ENCODE peak calls at places on chromosomes 7 and 10, in four cellular contexts. One of them, this sample, is unnamed. For H3K4me1, the result is how much of the 10 kb centered on the place peaks cover.

GRCh38 chr7:135712182-135712782 is 15.7 kb downstream of the SLC13A4 start:
- DNase-seq in A549: no peak
- DNase-seq in IMR-90: no peak
- DNase-seq in GM23338: no peak
- DNase-seq in this sample: no peak

GRCh38 chr7:23181684-23182553 is at the start of gene NUP42:
- DNase-seq in A549: peak
- DNase-seq in IMR-90: peak
- DNase-seq in GM23338: peak
- DNase-seq in this sample: peak

GRCh38 chr7:107414198-107414597 is 55.7 kb upstream of the GPR22 start:
- DNase-seq in IMR-90: no peak
- DNase-seq in A549: no peak
- DNase-seq in GM23338: no peak
- DNase-seq in this sample: no peak

GRCh38 chr10:35910234-35910633 is 268.1 kb upstream of the FZD8 start:
- DNase-seq in A549: no peak
- DNase-seq in GM23338: no peak
- DNase-seq in IMR-90: peak
- DNase-seq in this sample: no peak

GRCh38 chr7:71511361-71511807 is 379.4 kb downstream of the GALNT17 start:
- DNase-seq in IMR-90: no peak
- DNase-seq in GM23338: peak
- DNase-seq in A549: no peak
- DNase-seq in this sample: no peak

GRCh38 chr7:148623586-148624282 is 33.2 kb downstream of the C7orf33 start:
- DNase-seq in IMR-90: peak
- DNase-seq in GM23338: no peak
- DNase-seq in A549: no peak
- DNase-seq in this sample: no peak

GRCh38 chr10:74189999-74190421 is 39.0 kb downstream of the ADK start:
- DNase-seq in IMR-90: peak
- DNase-seq in GM23338: no peak
- DNase-seq in A549: no peak
- DNase-seq in this sample: no peak

GRCh38 chr7:4712371-4713182 is 30.5 kb downstream of the FOXK1 start:
- DNase-seq in IMR-90: peak
- DNase-seq in A549: peak
- DNase-seq in GM23338: no peak
- DNase-seq in this sample: no peak

DNA sequence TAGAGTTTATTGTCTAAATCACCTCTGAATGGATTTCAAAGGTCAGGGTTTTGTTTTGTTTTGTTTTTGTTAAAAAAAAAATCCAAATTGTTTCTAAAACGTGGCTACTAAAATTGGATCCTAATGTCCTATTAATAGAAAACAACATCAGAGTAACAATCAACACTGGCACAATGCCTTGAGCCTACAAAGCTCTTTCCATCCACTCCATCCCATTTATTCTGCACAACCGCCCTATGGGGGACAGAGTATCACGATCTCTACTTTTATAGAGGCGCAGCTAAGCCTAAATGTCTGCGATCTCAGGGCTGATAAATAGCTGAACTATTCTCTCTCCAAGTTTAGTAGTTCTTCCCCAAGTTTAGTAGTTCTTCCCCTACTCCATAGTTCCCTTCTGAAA is 78.8 kb downstream of the FGFR2 start:
- DNase-seq in GM23338: no peak
- DNase-seq in IMR-90: no peak
- DNase-seq in A549: no peak
- DNase-seq in this sample: no peak
- H3K4me1 ChIP-seq in GM23338: under half
- H3K4me1 ChIP-seq in IMR-90: under half
- H3K4me1 ChIP-seq in A549: under half
- H3K4me1 ChIP-seq in this sample: under half

GRCh38 chr10:81309041-81309552 is 565.9 kb upstream of the NRG3 start:
- DNase-seq in IMR-90: no peak
- DNase-seq in GM23338: no peak
- DNase-seq in A549: no peak
- DNase-seq in this sample: no peak
- H3K27ac ChIP-seq in IMR-90: no peak
- H3K27ac ChIP-seq in GM23338: no peak
- H3K27ac ChIP-seq in A549: no peak
- H3K27ac ChIP-seq in this sample: no peak

DNA sequence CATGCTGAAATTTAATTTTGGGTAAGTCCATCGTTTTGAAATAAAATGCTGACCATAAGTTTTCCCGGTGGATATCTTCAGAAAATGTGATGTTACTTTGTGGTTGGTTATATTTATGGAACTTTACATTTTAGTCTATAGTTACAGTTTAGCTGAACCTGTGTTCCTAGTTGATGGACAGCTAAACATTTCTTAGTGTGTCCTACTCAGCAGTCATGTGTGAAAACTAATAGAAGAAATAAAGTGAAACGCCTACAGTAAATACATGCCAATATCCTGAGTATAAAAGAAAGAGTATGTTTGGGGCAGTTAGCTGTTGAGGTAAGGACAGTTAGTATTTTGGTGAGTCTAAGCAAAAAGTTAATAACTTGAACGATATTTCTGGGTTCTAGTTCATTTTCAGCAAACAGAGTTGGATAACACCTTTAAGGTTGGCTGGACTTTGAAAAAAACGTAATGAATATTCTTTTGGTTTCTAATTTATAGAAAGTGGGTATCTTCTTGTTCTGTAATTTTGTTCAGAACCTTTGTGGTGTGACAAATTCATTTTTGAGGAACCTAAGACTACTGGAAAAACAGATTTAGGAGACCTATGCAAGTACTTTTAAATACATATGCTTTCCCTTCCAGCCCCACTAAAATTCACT is 28.7 kb downstream of the LCOR start:
- DNase-seq in IMR-90: no peak
- DNase-seq in GM23338: no peak
- DNase-seq in A549: no peak
- DNase-seq in this sample: no peak
- TF ChIP-seq CTCF in IMR-90: no peak
- TF ChIP-seq CTCF in GM23338: no peak
- TF ChIP-seq CTCF in A549: no peak
- TF ChIP-seq CTCF in this sample: no peak

GRCh38 chr10:80186364-80187012 is 18.8 kb downstream of the ANXA11 start:
- DNase-seq in A549: no peak
- DNase-seq in IMR-90: no peak
- DNase-seq in GM23338: no peak
- DNase-seq in this sample: no peak

GRCh38 chr10:80188713-80189112 is 16.6 kb downstream of the ANXA11 start:
- DNase-seq in A549: no peak
- DNase-seq in IMR-90: no peak
- DNase-seq in GM23338: no peak
- DNase-seq in this sample: no peak

GRCh38 chr10:80185522-80186299 is 19.6 kb downstream of the ANXA11 start:
- DNase-seq in GM23338: no peak
- DNase-seq in IMR-90: no peak
- DNase-seq in A549: no peak
- DNase-seq in this sample: no peak

GRCh38 chr10:80187465-80188409 is 17.6 kb downstream of the ANXA11 start:
- DNase-seq in IMR-90: no peak
- DNase-seq in A549: no peak
- DNase-seq in GM23338: no peak
- DNase-seq in this sample: no peak

DNA sequence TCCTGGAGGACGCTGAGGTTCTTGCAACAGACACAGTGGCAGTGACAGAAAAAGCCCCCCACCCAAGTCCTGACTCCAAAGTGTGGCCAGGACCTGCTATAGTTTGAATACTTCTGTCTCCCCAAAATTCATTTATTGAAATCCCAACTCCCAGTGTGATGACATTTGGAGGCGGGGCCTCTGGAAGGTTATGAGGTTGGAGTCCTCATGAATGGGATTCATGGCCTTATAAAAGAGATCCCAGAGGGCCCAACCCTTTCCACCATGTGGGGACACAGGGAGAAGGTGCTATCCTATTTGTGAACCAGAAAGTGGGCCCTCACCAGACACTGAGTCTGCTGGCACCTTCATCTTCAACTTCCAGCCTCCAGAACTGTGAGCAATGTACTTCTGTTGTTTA is 18.3 kb downstream of the ANXA11 start:
- DNase-seq in IMR-90: no peak
- DNase-seq in A549: no peak
- DNase-seq in GM23338: no peak
- DNase-seq in this sample: no peak
- H3K4me1 ChIP-seq in IMR-90: under half
- H3K4me1 ChIP-seq in A549: under half
- H3K4me1 ChIP-seq in GM23338: under half
- H3K4me1 ChIP-seq in this sample: under half

GRCh38 chr10:50497758-50498157 is 126.0 kb downstream of the SGMS1 start:
- DNase-seq in A549: no peak
- DNase-seq in IMR-90: peak
- DNase-seq in GM23338: no peak
- DNase-seq in this sample: no peak
- H3K27ac ChIP-seq in A549: no peak
- H3K27ac ChIP-seq in IMR-90: peak
- H3K27ac ChIP-seq in GM23338: no peak
- H3K27ac ChIP-seq in this sample: peak

DNA sequence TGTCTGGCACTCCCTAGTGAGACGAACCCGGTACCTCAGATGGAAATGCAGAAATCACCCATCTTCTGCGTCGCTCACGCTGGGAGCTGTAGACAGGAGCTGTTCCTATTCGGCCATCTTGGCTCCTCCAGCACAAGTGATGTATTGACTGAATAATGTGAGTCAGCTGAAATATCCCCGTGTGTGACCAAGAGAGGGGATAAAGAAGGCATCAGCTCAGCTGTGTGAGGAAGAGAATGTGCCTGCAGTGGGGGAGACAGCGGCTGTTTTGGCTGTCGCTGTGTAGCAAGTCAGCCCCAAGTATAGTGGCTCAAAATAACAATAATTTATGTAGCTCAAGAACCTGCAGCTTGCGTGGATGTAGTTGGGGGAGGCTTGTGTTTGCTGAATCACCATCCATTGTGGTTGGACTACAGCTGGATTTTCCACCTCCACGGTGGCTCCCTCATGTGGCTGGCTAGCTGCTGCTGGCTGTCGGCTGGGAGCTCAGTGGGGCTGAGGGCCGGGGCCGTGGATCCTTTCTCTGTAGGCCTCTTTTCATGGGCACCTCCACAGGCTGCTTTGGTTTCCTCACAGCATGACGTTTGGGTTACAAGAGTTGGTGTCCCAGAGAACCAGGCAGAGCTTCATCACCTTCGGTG is 434.5 kb downstream of the CCSER2 start:
- DNase-seq in GM23338: peak
- DNase-seq in IMR-90: no peak
- DNase-seq in A549: no peak
- DNase-seq in this sample: no peak
- TF ChIP-seq CTCF in GM23338: peak
- TF ChIP-seq CTCF in IMR-90: no peak
- TF ChIP-seq CTCF in A549: no peak
- TF ChIP-seq CTCF in this sample: no peak

GRCh38 chr10:101941871-101942270 is 98.3 kb upstream of the KCNIP2 start:
- DNase-seq in GM23338: no peak
- DNase-seq in A549: no peak
- DNase-seq in IMR-90: peak
- DNase-seq in this sample: no peak

GRCh38 chr10:101938316-101939272 is 95.0 kb upstream of the KCNIP2 start:
- DNase-seq in IMR-90: peak
- DNase-seq in GM23338: no peak
- DNase-seq in A549: no peak
- DNase-seq in this sample: no peak

GRCh38 chr10:101939718-101940117 is 96.1 kb upstream of the KCNIP2 start:
- DNase-seq in IMR-90: no peak
- DNase-seq in GM23338: no peak
- DNase-seq in A549: no peak
- DNase-seq in this sample: no peak

GRCh38 chr10:101940916-101941315 is 97.3 kb upstream of the KCNIP2 start:
- DNase-seq in GM23338: no peak
- DNase-seq in A549: no peak
- DNase-seq in IMR-90: peak
- DNase-seq in this sample: no peak

GRCh38 chr10:101939273-101939635 is 95.7 kb upstream of the KCNIP2 start:
- DNase-seq in IMR-90: peak
- DNase-seq in GM23338: no peak
- DNase-seq in A549: peak
- DNase-seq in this sample: no peak
- H3K4me1 ChIP-seq in IMR-90: under half
- H3K4me1 ChIP-seq in GM23338: under half
- H3K4me1 ChIP-seq in A549: half or more
- H3K4me1 ChIP-seq in this sample: under half

DNA sequence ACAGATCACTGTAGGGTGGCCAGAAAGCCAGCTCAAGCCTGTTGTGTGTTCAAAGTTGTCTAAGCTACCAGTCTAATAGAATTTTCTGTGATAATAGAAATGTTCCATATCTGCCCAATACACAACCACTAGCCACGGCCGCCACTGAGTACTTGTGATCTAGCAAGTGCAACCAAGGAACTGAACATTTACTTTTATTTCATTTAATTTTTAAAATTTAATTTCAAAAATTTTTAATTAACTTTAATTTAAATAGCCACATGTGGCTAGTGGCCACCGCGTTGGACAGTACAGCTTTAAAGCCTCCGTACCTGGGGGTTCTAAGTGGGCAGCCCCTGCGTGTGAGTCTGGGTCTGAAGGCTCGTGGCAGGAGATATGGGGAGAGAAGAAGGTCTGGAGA is 60.4 kb downstream of the SH3PXD2A start:
- DNase-seq in GM23338: no peak
- DNase-seq in IMR-90: no peak
- DNase-seq in A549: no peak
- DNase-seq in this sample: no peak
- H3K27ac ChIP-seq in GM23338: no peak
- H3K27ac ChIP-seq in IMR-90: no peak
- H3K27ac ChIP-seq in A549: peak
- H3K27ac ChIP-seq in this sample: no peak

DNA sequence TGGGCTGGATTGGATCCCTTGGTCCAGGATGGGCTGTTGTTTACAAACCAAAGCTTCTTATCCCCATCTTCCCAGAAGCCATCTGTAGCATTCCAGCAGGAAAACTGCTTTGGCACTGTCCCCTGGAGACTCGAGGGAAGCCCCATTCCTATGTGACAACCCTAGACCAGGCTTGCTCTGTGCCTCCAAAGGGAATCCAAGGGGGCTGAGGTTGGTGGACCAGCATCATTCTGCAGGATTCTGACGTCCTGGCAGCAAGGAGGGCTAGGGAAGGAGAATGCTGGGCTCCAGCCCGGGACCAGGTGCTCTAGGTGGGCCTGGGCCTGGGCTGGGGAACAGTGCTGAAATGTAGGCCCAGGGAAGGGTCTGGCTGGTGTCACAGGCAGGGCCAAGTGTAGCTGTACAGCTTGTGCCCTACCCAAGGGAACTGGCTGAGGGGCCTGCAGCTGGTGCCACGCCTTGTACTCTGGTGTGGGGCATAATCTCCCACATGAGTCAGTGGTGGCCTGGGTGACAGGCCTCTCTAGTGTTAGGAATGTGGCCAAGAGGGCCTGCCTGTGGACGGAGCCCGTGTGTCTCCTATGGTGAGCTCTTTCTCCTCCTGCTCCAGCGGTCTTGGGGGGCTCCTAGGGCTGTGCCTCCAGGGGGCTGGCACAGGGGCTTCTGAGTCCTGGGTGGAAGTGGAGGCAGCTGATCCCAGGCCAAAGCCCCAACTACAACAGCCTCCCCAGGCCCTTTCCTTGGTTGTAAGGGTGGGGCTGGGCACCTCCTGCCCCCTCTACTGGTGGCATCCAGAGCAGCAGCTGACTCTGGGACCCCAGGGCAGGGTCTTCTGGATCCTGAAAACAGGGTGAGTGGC is 25.2 kb downstream of the TRIM8 start:
- DNase-seq in A549: peak
- DNase-seq in GM23338: peak
- DNase-seq in IMR-90: peak
- DNase-seq in this sample: no peak
- TF ChIP-seq CTCF in A549: peak
- TF ChIP-seq CTCF in GM23338: peak
- TF ChIP-seq CTCF in IMR-90: peak
- TF ChIP-seq CTCF in this sample: no peak

GRCh38 chr7:38189256-38189938 is 11.4 kb downstream of the STARD3NL start:
- DNase-seq in A549: no peak
- DNase-seq in GM23338: no peak
- DNase-seq in IMR-90: peak
- DNase-seq in this sample: no peak
- H3K4me1 ChIP-seq in A549: under half
- H3K4me1 ChIP-seq in GM23338: under half
- H3K4me1 ChIP-seq in IMR-90: under half
- H3K4me1 ChIP-seq in this sample: under half

This sample was measured in tibial artery.